ENCODE peak calls at places on chromosomes 16 and 17, in four cellular contexts. One of them, this sample, is unnamed.
A peak's percentile ranks its signal among the peaks of the same experiment; 100 is the strongest.

GRCh38 chr16:29745853-29746345 is at the start of gene C16orf54:
- DNase-seq in WTC11: no peak
- DNase-seq in HepG2: no peak
- DNase-seq in K562: no peak
- DNase-seq in this sample: no peak

GRCh38 chr17:337866-338265 is 14.7 kb downstream of the RPH3AL start:
- DNase-seq in WTC11: no peak
- DNase-seq in HepG2: no peak
- DNase-seq in K562: no peak
- DNase-seq in this sample: no peak

GRCh38 chr17:2068589-2069051 is 13.7 kb downstream of the HIC1 start:
- DNase-seq in WTC11: no peak
- DNase-seq in HepG2: no peak
- DNase-seq in K562: no peak
- DNase-seq in this sample: no peak

GRCh38 chr16:49349446-49350168 is 24.0 kb upstream of the C16orf78 start:
- DNase-seq in WTC11: no peak
- DNase-seq in HepG2: no peak
- DNase-seq in K562: no peak
- DNase-seq in this sample: no peak

GRCh38 chr17:28901866-28902818 is 737 bp downstream of the DHRS13 start:
- DNase-seq in WTC11: no peak
- DNase-seq in HepG2: no peak
- DNase-seq in K562: peak; percentile 75
- DNase-seq in this sample: peak; percentile 35

GRCh38 chr16:17194190-17194780 is 276.5 kb downstream of the XYLT1 start:
- DNase-seq in WTC11: peak; percentile 87
- DNase-seq in HepG2: no peak
- DNase-seq in K562: peak; percentile 72
- DNase-seq in this sample: peak; percentile 57

GRCh38 chr17:20095366-20096080 is 86.4 kb downstream of the SPECC1 start:
- DNase-seq in WTC11: peak; percentile 54
- DNase-seq in HepG2: peak; percentile 43
- DNase-seq in K562: no peak
- DNase-seq in this sample: peak; percentile 70

GRCh38 chr17:49132699-49133364 is at the start of gene B4GALNT2:
- DNase-seq in WTC11: peak; percentile 64
- DNase-seq in HepG2: no peak
- DNase-seq in K562: no peak
- DNase-seq in this sample: no peak

GRCh38 chr16:2043980-2044451 is 3.6 kb downstream of the NTHL1 start:
- DNase-seq in WTC11: no peak
- DNase-seq in HepG2: no peak
- DNase-seq in K562: no peak
- DNase-seq in this sample: no peak

GRCh38 chr17:80478487-80479245 is 2.3 kb upstream of the NPTX1 start:
- DNase-seq in WTC11: no peak
- DNase-seq in HepG2: no peak
- DNase-seq in K562: no peak
- DNase-seq in this sample: no peak

GRCh38 chr17:31466096-31466495 is 74.6 kb downstream of the RAB11FIP4 start:
- DNase-seq in WTC11: no peak
- DNase-seq in HepG2: no peak
- DNase-seq in K562: no peak
- DNase-seq in this sample: no peak

GRCh38 chr16:19138601-19139000 is 24.8 kb downstream of the ITPRIPL2 start:
- DNase-seq in WTC11: no peak
- DNase-seq in HepG2: no peak
- DNase-seq in K562: no peak
- DNase-seq in this sample: peak; percentile 39

GRCh38 chr17:18195246-18195645 is 11.6 kb downstream of the ALKBH5 start:
- DNase-seq in WTC11: no peak
- DNase-seq in HepG2: no peak
- DNase-seq in K562: no peak
- DNase-seq in this sample: no peak

GRCh38 chr17:6048486-6048885 is 21.7 kb upstream of the WSCD1 start:
- DNase-seq in WTC11: no peak
- DNase-seq in HepG2: no peak
- DNase-seq in K562: no peak
- DNase-seq in this sample: no peak

GRCh38 chr17:6044261-6044660 is 25.9 kb upstream of the WSCD1 start:
- DNase-seq in WTC11: no peak
- DNase-seq in HepG2: no peak
- DNase-seq in K562: no peak
- DNase-seq in this sample: no peak

GRCh38 chr17:6046431-6046830 is 23.7 kb upstream of the WSCD1 start:
- DNase-seq in WTC11: no peak
- DNase-seq in HepG2: no peak
- DNase-seq in K562: no peak
- DNase-seq in this sample: no peak

GRCh38 chr17:6045621-6046357 is 24.4 kb upstream of the WSCD1 start:
- DNase-seq in WTC11: no peak
- DNase-seq in HepG2: no peak
- DNase-seq in K562: no peak
- DNase-seq in this sample: no peak

GRCh38 chr17:6047966-6048365 is 22.2 kb upstream of the WSCD1 start:
- DNase-seq in WTC11: no peak
- DNase-seq in HepG2: no peak
- DNase-seq in K562: no peak
- DNase-seq in this sample: no peak
- TF ChIP-seq ELF4 in WTC11: no peak
- TF ChIP-seq ELF4 in HepG2: no peak
- TF ChIP-seq ELF4 in K562: no peak
- TF ChIP-seq ELF4 in this sample: no peak

GRCh38 chr16:11668590-11669379 is 530 bp downstream of the SNN start:
- DNase-seq in WTC11: peak; percentile 44
- DNase-seq in HepG2: no peak
- DNase-seq in K562: no peak
- DNase-seq in this sample: no peak

GRCh38 chr16:11666108-11667055 is 1.9 kb upstream of the SNN start:
- DNase-seq in WTC11: no peak
- DNase-seq in HepG2: no peak
- DNase-seq in K562: no peak
- DNase-seq in this sample: no peak

GRCh38 chr16:11667221-11667823 is 933 bp upstream of the SNN start:
- DNase-seq in WTC11: no peak
- DNase-seq in HepG2: no peak
- DNase-seq in K562: no peak
- DNase-seq in this sample: no peak

GRCh38 chr16:11669380-11670146 is 1.3 kb downstream of the SNN start:
- DNase-seq in WTC11: no peak
- DNase-seq in HepG2: no peak
- DNase-seq in K562: no peak
- DNase-seq in this sample: no peak

GRCh38 chr16:11667824-11668589 is at the start of gene SNN:
- DNase-seq in WTC11: peak; percentile 85
- DNase-seq in HepG2: peak; percentile 82
- DNase-seq in K562: peak; percentile 99
- DNase-seq in this sample: peak; percentile 97
- TF ChIP-seq ELF4 in WTC11: no peak
- TF ChIP-seq ELF4 in HepG2: no peak
- TF ChIP-seq ELF4 in K562: no peak
- TF ChIP-seq ELF4 in this sample: no peak

GRCh38 chr17:60423865-60424264 is 1.6 kb downstream of the CHCT1 start:
- DNase-seq in WTC11: no peak
- DNase-seq in HepG2: no peak
- DNase-seq in K562: no peak
- DNase-seq in this sample: no peak
- TF ChIP-seq ELF4 in WTC11: no peak
- TF ChIP-seq ELF4 in HepG2: no peak
- TF ChIP-seq ELF4 in K562: no peak
- TF ChIP-seq ELF4 in this sample: no peak

DNA sequence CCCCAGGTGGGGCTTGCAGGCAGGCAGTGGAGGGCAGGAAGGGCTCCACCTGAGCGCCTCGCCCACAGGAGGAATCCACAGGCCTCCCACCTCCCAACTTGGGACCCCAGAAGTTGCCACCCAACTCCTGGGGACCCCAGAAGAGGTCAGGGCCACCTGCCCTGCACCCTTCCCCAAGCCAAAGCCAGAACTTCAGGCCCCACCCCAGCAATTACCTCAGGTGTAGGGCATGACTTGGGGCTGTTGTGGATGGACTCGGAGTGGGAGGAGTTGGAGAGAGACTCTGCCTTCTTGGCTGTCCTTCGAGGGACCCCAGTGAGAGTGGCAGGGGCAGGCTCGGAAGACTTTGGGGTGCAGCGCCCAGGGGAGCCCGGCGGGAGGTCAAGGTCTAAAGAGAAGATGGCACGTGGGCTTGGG is 10.5 kb downstream of the TSPOAP1 start:
- DNase-seq in WTC11: no peak
- DNase-seq in HepG2: no peak
- DNase-seq in K562: no peak
- DNase-seq in this sample: no peak
- TF ChIP-seq ELF4 in WTC11: no peak
- TF ChIP-seq ELF4 in HepG2: no peak
- TF ChIP-seq ELF4 in K562: no peak
- TF ChIP-seq ELF4 in this sample: no peak

GRCh38 chr17:75753514-75754377 is 11.2 kb downstream of the GALK1 start:
- DNase-seq in WTC11: peak; percentile 85
- DNase-seq in HepG2: peak; percentile 67
- DNase-seq in K562: peak; percentile 92
- DNase-seq in this sample: peak; percentile 91
- TF ChIP-seq ELF4 in WTC11: no peak
- TF ChIP-seq ELF4 in HepG2: no peak
- TF ChIP-seq ELF4 in K562: no peak
- TF ChIP-seq ELF4 in this sample: no peak

GRCh38 chr17:50269477-50270429 is 4.5 kb upstream of the TMEM92 start:
- DNase-seq in WTC11: peak; percentile 81
- DNase-seq in HepG2: peak; percentile 61
- DNase-seq in K562: peak; percentile 65
- DNase-seq in this sample: peak; percentile 81
- TF ChIP-seq ELF4 in WTC11: no peak
- TF ChIP-seq ELF4 in HepG2: no peak
- TF ChIP-seq ELF4 in K562: no peak
- TF ChIP-seq ELF4 in this sample: no peak

GRCh38 chr17:45132569-45133463 is 501 bp upstream of the PLCD3 start:
- DNase-seq in WTC11: peak; percentile 81
- DNase-seq in HepG2: peak; percentile 66
- DNase-seq in K562: peak; percentile 50
- DNase-seq in this sample: peak; percentile 93
- TF ChIP-seq ELF4 in WTC11: no peak
- TF ChIP-seq ELF4 in HepG2: no peak
- TF ChIP-seq ELF4 in K562: no peak
- TF ChIP-seq ELF4 in this sample: no peak

This sample was measured in HEK293T.